ENCODE peak calls at places on chromosome 5, in nine cellular contexts. W, A, R, B, D, Y, J, P and I are unnamed samples.

GRCh38 chr5:14266171-14266570 is 123.0 kb downstream of the TRIO start:
- DNase-seq in W (no peak), A (no peak), R (no peak), B (peak), D (no peak), Y (no peak), J (no peak), P (no peak), I (no peak)

GRCh38 chr5:151123897-151124751 is 33.5 kb downstream of the ANXA6 start:
- DNase-seq in W (no peak), A (peak), R (peak), B (no peak), D (peak), Y (peak), J (peak), P (peak), I (no peak)

GRCh38 chr5:67900515-67900914 is 315.0 kb upstream of the PIK3R1 start:
- DNase-seq in W (no peak), A (peak), R (no peak), B (no peak), D (no peak), Y (no peak), J (no peak), P (no peak), I (no peak)

GRCh38 chr5:119287547-119288073 is 68.2 kb upstream of the TNFAIP8 start:
- DNase-seq in W (no peak), A (no peak), R (no peak), B (no peak), D (no peak), Y (no peak), J (no peak), P (no peak), I (no peak)

GRCh38 chr5:43804723-43805122 is 201.7 kb downstream of the NNT start:
- DNase-seq in W (no peak), A (no peak), R (no peak), B (no peak), D (no peak), Y (no peak), J (no peak), P (no peak), I (no peak)

GRCh38 chr5:97142521-97143254 is at the start of gene LIX1:
- DNase-seq in W (no peak), A (peak), R (peak), B (peak), D (peak), Y (no peak), J (peak), P (peak), I (no peak)

GRCh38 chr5:158020555-158021418 is 161.8 kb upstream of the CLINT1 start:
- DNase-seq in W (no peak), A (no peak), R (no peak), B (no peak), D (no peak), Y (no peak), J (no peak), P (no peak), I (no peak)

GRCh38 chr5:821504-821903 is 29.3 kb downstream of the ZDHHC11 start:
- DNase-seq in W (no peak), A (no peak), R (peak), B (no peak), D (no peak), Y (no peak), J (no peak), P (no peak), I (no peak)

GRCh38 chr5:77847129-77847460 is 71.0 kb upstream of the TBCA start:
- DNase-seq in W (no peak), A (no peak), R (no peak), B (no peak), D (no peak), Y (no peak), J (no peak), P (no peak), I (no peak)

GRCh38 chr5:160167623-160168165 is 48.4 kb upstream of the PWWP2A start:
- DNase-seq in W (no peak), A (no peak), R (no peak), B (no peak), D (no peak), Y (no peak), J (no peak), P (no peak), I (no peak)

GRCh38 chr5:37834542-37835399 is 5.1 kb downstream of the GDNF start:
- DNase-seq in W (no peak), A (no peak), R (no peak), B (no peak), D (no peak), Y (no peak), J (no peak), P (no peak), I (no peak)

GRCh38 chr5:71810456-71811181 is 91.5 kb downstream of the CARTPT start:
- DNase-seq in W (no peak), A (no peak), R (no peak), B (no peak), D (no peak), Y (no peak), J (no peak), P (no peak), I (no peak)

GRCh38 chr5:82183828-82184227 is 94.3 kb downstream of the RPS23 start:
- DNase-seq in W (no peak), A (peak), R (no peak), B (peak), D (peak), Y (no peak), J (no peak), P (no peak), I (no peak)

GRCh38 chr5:111697881-111698757 is 58.9 kb downstream of the NREP start:
- DNase-seq in W (no peak), A (peak), R (no peak), B (peak), D (peak), Y (no peak), J (no peak), P (no peak), I (peak)

GRCh38 chr5:117077142-117077541 is 502.5 kb upstream of the SEMA6A start:
- DNase-seq in W (no peak), A (peak), R (no peak), B (no peak), D (no peak), Y (no peak), J (no peak), P (no peak), I (no peak)

GRCh38 chr5:99948850-99949249 is 586.3 kb upstream of the FAM174A start:
- DNase-seq in W (no peak), A (no peak), R (no peak), B (no peak), D (no peak), Y (no peak), J (no peak), P (no peak), I (no peak)

GRCh38 chr5:141858084-141858765 is 20.0 kb downstream of the PCDH1 start:
- DNase-seq in W (no peak), A (no peak), R (no peak), B (no peak), D (no peak), Y (no peak), J (no peak), P (peak), I (no peak)

GRCh38 chr5:65047225-65047624 is 278.5 kb downstream of the CWC27 start:
- DNase-seq in W (no peak), A (no peak), R (no peak), B (no peak), D (no peak), Y (no peak), J (no peak), P (no peak), I (no peak)

GRCh38 chr5:159785639-159786038 is 130.6 kb upstream of the ADRA1B start:
- DNase-seq in W (no peak), A (no peak), R (no peak), B (no peak), D (no peak), Y (no peak), J (no peak), P (no peak), I (no peak)

GRCh38 chr5:150121448-150122157 is 34.0 kb downstream of the PDGFRB start:
- DNase-seq in W (no peak), A (no peak), R (no peak), B (no peak), D (no peak), Y (no peak), J (no peak), P (no peak), I (no peak)

GRCh38 chr5:20556364-20556763 is 568.4 kb upstream of the CDH18 start:
- DNase-seq in W (no peak), A (peak), R (no peak), B (peak), D (no peak), Y (no peak), J (no peak), P (no peak), I (peak)

GRCh38 chr5:34415559-34416198 is 240.4 kb upstream of the RAI14 start:
- DNase-seq in W (no peak), A (no peak), R (peak), B (peak), D (peak), Y (no peak), J (no peak), P (no peak), I (no peak)

GRCh38 chr5:135392256-135392655 is 6.8 kb downstream of the MACROH2A1 start:
- DNase-seq in W (no peak), A (peak), R (no peak), B (peak), D (peak), Y (no peak), J (no peak), P (no peak), I (no peak)

GRCh38 chr5:142697356-142697807 is 11.5 kb upstream of the FGF1 start:
- DNase-seq in W (no peak), A (peak), R (no peak), B (peak), D (peak), Y (no peak), J (no peak), P (no peak), I (no peak)

GRCh38 chr5:168360521-168361285 is 69.3 kb downstream of the WWC1 start:
- DNase-seq in W (no peak), A (no peak), R (no peak), B (no peak), D (no peak), Y (no peak), J (no peak), P (no peak), I (no peak)

GRCh38 chr5:53464722-53465121 is 15.7 kb upstream of the FST start:
- DNase-seq in W (no peak), A (no peak), R (no peak), B (no peak), D (no peak), Y (no peak), J (no peak), P (no peak), I (no peak)

GRCh38 chr5:119036101-119036762 is 34.7 kb upstream of the DMXL1 start:
- DNase-seq in W (no peak), A (peak), R (no peak), B (peak), D (peak), Y (no peak), J (no peak), P (no peak), I (peak)

GRCh38 chr5:8864053-8864452 is 681.8 kb downstream of the SEMA5A start:
- DNase-seq in W (no peak), A (peak), R (no peak), B (peak), D (peak), Y (no peak), J (no peak), P (no peak), I (no peak)

GRCh38 chr5:72920690-72921089 is 35.2 kb upstream of the FCHO2 start:
- DNase-seq in W (no peak), A (peak), R (no peak), B (peak), D (no peak), Y (no peak), J (no peak), P (peak), I (peak)

GRCh38 chr5:145825751-145826180 is 9.4 kb downstream of the PRELID2 start:
- DNase-seq in W (no peak), A (peak), R (peak), B (peak), D (peak), Y (no peak), J (peak), P (peak), I (no peak)

GRCh38 chr5:75363111-75363510 is 26.1 kb downstream of the HMGCR start:
- DNase-seq in W (no peak), A (no peak), R (no peak), B (no peak), D (no peak), Y (no peak), J (no peak), P (no peak), I (no peak)

GRCh38 chr5:178576591-178577351 is 13.4 kb downstream of the COL23A1 start:
- DNase-seq in W (no peak), A (no peak), R (no peak), B (no peak), D (no peak), Y (no peak), J (no peak), P (no peak), I (no peak)

GRCh38 chr5:124746252-124746915 is at the start of gene ZNF608:
- DNase-seq in W (no peak), A (peak), R (no peak), B (peak), D (peak), Y (no peak), J (no peak), P (no peak), I (peak)

GRCh38 chr5:133344266-133344665 is 268.1 kb downstream of the FSTL4 start:
- DNase-seq in W (no peak), A (no peak), R (no peak), B (no peak), D (no peak), Y (no peak), J (no peak), P (no peak), I (no peak)

GRCh38 chr5:35335752-35336151 is 105.5 kb upstream of the PRLR start:
- DNase-seq in W (no peak), A (no peak), R (no peak), B (no peak), D (no peak), Y (no peak), J (no peak), P (no peak), I (no peak)